ENCODE peak calls at places on chromosomes 13 and 19, in seven cellular contexts. M, Y, N, W, D, U and I are unnamed samples.

GRCh38 chr19:46495789-46496099 is at the start of gene PNMA8B:
- DNase-seq in Y (no peak), D (peak), N (peak), M (peak), U (peak), W (peak), I (peak)

GRCh38 chr19:15563325-15563794 is 51.7 kb upstream of the CYP4F8 start:
- DNase-seq in N (no peak), M (peak), D (no peak), Y (no peak), W (no peak), U (peak), I (no peak)

GRCh38 chr19:49560358-49560900 is 19.9 kb downstream of the NOSIP start:
- DNase-seq in U (peak), Y (no peak), D (no peak), M (no peak), W (no peak), N (no peak), I (no peak)

GRCh38 chr19:33767898-33768413 is 28.7 kb upstream of the KCTD15 start:
- DNase-seq in U (no peak), Y (no peak), D (no peak), M (no peak), W (peak), N (no peak), I (peak)

GRCh38 chr19:44576843-44577565 is 36.4 kb upstream of the IGSF23 start:
- DNase-seq in D (no peak), W (peak), Y (no peak), N (no peak), M (peak), U (peak), I (no peak)

GRCh38 chr13:23985060-23985459 is 87.8 kb upstream of the C1QTNF9B start:
- DNase-seq in U (no peak), W (no peak), M (no peak), Y (no peak), N (no peak), D (no peak), I (no peak)

GRCh38 chr19:4083677-4084546 is 17.2 kb upstream of the ZBTB7A start:
- DNase-seq in Y (no peak), N (no peak), D (no peak), U (no peak), W (no peak), M (no peak), I (no peak)

GRCh38 chr13:25752957-25753540 is 298.8 kb downstream of the SHISA2 start:
- DNase-seq in Y (no peak), U (no peak), M (no peak), W (peak), N (no peak), D (no peak), I (no peak)

GRCh38 chr13:105848494-105848893 is 687.0 kb downstream of the EFNB2 start:
- DNase-seq in U (no peak), N (no peak), M (no peak), D (no peak), Y (no peak), W (no peak), I (no peak)

GRCh38 chr19:18479964-18480723 is 41.7 kb downstream of the ELL start:
- DNase-seq in N (no peak), W (peak), U (no peak), M (no peak), D (no peak), Y (no peak), I (no peak)

GRCh38 chr13:46596501-46596900 is 43.5 kb downstream of the LRCH1 start:
- DNase-seq in N (no peak), U (no peak), W (no peak), Y (no peak), M (no peak), D (no peak), I (no peak)